ENCODE peak calls at places on chromosomes 3 and 15, in seven cellular contexts. Z is A549; B is lung; K is endothelial cell; R is transverse colon; H is ecto neural progenitor cell; S is CD4-positive, alpha-beta T cell. A is an unnamed sample.

GRCh38 chr3:141262306-141262705 is 30.7 kb downstream of the PXYLP1 start:
- DNase-seq in B (no peak), Z (no peak), R (no peak), S (no peak), H (no peak), K (no peak), A (peak; percentile 60)

GRCh38 chr15:75153084-75153483 is 48.6 kb upstream of the C15orf39 start:
- DNase-seq in R (no peak), Z (peak; percentile 84), B (peak; percentile 33), S (no peak), K (no peak), H (no peak), A (peak; percentile 52)

GRCh38 chr3:153161714-153162512 is at the start of gene RAP2B:
- DNase-seq in B (peak; percentile 99), S (peak; percentile 96), R (peak; percentile 99), Z (peak; percentile 96), K (peak; percentile 98), H (peak; percentile 97), A (peak; percentile 97)

GRCh38 chr3:55198554-55198953 is 270.7 kb upstream of the LRTM1 start:
- DNase-seq in B (no peak), S (no peak), H (no peak), Z (no peak), R (no peak), K (no peak), A (peak; percentile 77)

GRCh38 chr3:16849795-16850194 is 35.0 kb upstream of the PLCL2 start:
- DNase-seq in K (no peak), Z (no peak), H (no peak), S (no peak), B (no peak), R (no peak), A (no peak)

GRCh38 chr3:184717608-184717995 is 5.7 kb upstream of the MAGEF1 start:
- DNase-seq in R (no peak), S (no peak), K (no peak), H (peak; percentile 44), B (peak; percentile 24), Z (no peak), A (no peak)

GRCh38 chr15:98076021-98076816 is 115.7 kb downstream of the ARRDC4 start:
- DNase-seq in K (no peak), H (no peak), S (no peak), R (peak; percentile 11), Z (peak; percentile 22), B (no peak), A (no peak)

GRCh38 chr3:124059580-124059979 is 67.7 kb upstream of the ROPN1 start:
- DNase-seq in K (no peak), S (no peak), H (no peak), R (no peak), Z (no peak), B (no peak), A (no peak)

GRCh38 chr3:15332405-15333098 is at the start of gene SH3BP5:
- DNase-seq in K (peak; percentile 82), B (peak; percentile 72), Z (peak; percentile 68), R (peak; percentile 79), H (peak; percentile 86), S (peak; percentile 74), A (peak; percentile 92)

GRCh38 chr15:98727115-98728040 is 79.0 kb downstream of the IGF1R start:
- DNase-seq in K (peak; percentile 71), B (peak; percentile 87), S (no peak), R (peak; percentile 89), Z (peak; percentile 93), H (peak; percentile 79), A (peak; percentile 96)

GRCh38 chr15:48046813-48047483 is 73.8 kb upstream of the SLC24A5 start:
- DNase-seq in R (no peak), B (no peak), S (no peak), Z (no peak), K (no peak), H (no peak), A (no peak)

GRCh38 chr15:70320077-70320830 is 222.5 kb upstream of the TLE3 start:
- DNase-seq in H (no peak), K (no peak), R (no peak), S (no peak), Z (no peak), B (no peak), A (no peak)

GRCh38 chr3:43319794-43320193 is 33.5 kb downstream of the SNRK start:
- DNase-seq in S (no peak), B (no peak), K (no peak), H (no peak), Z (no peak), R (no peak), A (no peak)

GRCh38 chr3:31546152-31546551 is 13.4 kb downstream of the STT3B start:
- DNase-seq in K (no peak), H (no peak), S (no peak), R (no peak), Z (no peak), B (no peak), A (peak; percentile 34)